ENCODE peak calls at places on chromosomes 13 and 19, in seven cellular contexts. B, I, N, W, Z, V and G are unnamed samples. For H3K4me1, the result is how much of the 10 kb centered on the place peaks cover.

GRCh38 chr19:3343619-3344502 is 22.5 kb upstream of the NFIC start:
- DNase-seq in B (peak), I (peak), N (peak), W (no peak), Z (peak), V (peak), G (peak)

GRCh38 chr19:17337675-17338439 is 504 bp downstream of the GTPBP3 start:
- DNase-seq in B (no peak), I (no peak), N (no peak), W (no peak), Z (no peak), V (no peak), G (no peak)

GRCh38 chr19:53792721-53793433 is 31.2 kb downstream of the NLRP12 start:
- DNase-seq in B (peak), I (peak), N (peak), W (peak), Z (peak), V (peak), G (peak)

GRCh38 chr19:16902545-16902944 is 13.7 kb downstream of the F2RL3 start:
- DNase-seq in B (no peak), I (no peak), N (no peak), W (no peak), Z (no peak), V (no peak), G (no peak)

GRCh38 chr13:29482504-29482903 is 113.0 kb downstream of the SLC7A1 start:
- DNase-seq in B (no peak), I (no peak), N (no peak), W (no peak), Z (no peak), V (no peak), G (no peak)

GRCh38 chr19:42494321-42494720 is 34.0 kb downstream of the CEACAM1 start:
- DNase-seq in B (no peak), I (no peak), N (no peak), W (no peak), Z (no peak), V (no peak), G (no peak)

GRCh38 chr13:36673838-36674326 is at the start of gene SERTM1:
- DNase-seq in B (no peak), I (peak), N (peak), W (peak), Z (peak), V (peak), G (no peak)

GRCh38 chr13:31739226-31739625 is at the start of gene RXFP2:
- DNase-seq in B (no peak), I (no peak), N (no peak), W (no peak), Z (no peak), V (no peak), G (no peak)

GRCh38 chr19:45253396-45254027 is 2.4 kb downstream of the MARK4 start:
- DNase-seq in B (no peak), I (no peak), N (no peak), W (no peak), Z (no peak), V (no peak), G (no peak)

GRCh38 chr13:26020536-26021290 is 31.1 kb downstream of the SHISA2 start:
- DNase-seq in B (no peak), I (no peak), N (no peak), W (no peak), Z (no peak), V (no peak), G (no peak)

GRCh38 chr19:31279436-31279765 is 69.8 kb downstream of the TSHZ3 start:
- DNase-seq in B (no peak), I (peak), N (no peak), W (no peak), Z (no peak), V (no peak), G (no peak)

GRCh38 chr19:53991224-53992113 is at the start of gene CACNG6:
- DNase-seq in B (no peak), I (peak), N (no peak), W (peak), Z (no peak), V (peak), G (no peak)

GRCh38 chr13:44007451-44007850 is 127.7 kb downstream of the LACC1 start:
- DNase-seq in B (no peak), I (no peak), N (no peak), W (no peak), Z (peak), V (no peak), G (no peak)

GRCh38 chr19:30022659-30023058 is 80.6 kb downstream of the URI1 start:
- DNase-seq in B (no peak), I (no peak), N (no peak), W (no peak), Z (no peak), V (no peak), G (no peak)

GRCh38 chr13:111215081-111216047 is 100.3 kb downstream of the ARHGEF7 start:
- DNase-seq in B (no peak), I (no peak), N (no peak), W (no peak), Z (peak), V (no peak), G (no peak)

GRCh38 chr19:12453495-12453894 is 12.7 kb upstream of the ZNF443 start:
- DNase-seq in B (no peak), I (no peak), N (no peak), W (no peak), Z (no peak), V (no peak), G (no peak)

GRCh38 chr13:29749401-29750177 is 100.8 kb downstream of the UBL3 start:
- DNase-seq in B (no peak), I (no peak), N (no peak), W (no peak), Z (no peak), V (no peak), G (no peak)

GRCh38 chr19:12497032-12497431 is 12.4 kb upstream of the ZNF709 start:
- DNase-seq in B (no peak), I (no peak), N (no peak), W (no peak), Z (no peak), V (no peak), G (no peak)

GRCh38 chr13:85631801-85632200 is 167.4 kb downstream of the SLITRK6 start:
- DNase-seq in B (no peak), I (no peak), N (no peak), W (no peak), Z (no peak), V (no peak), G (no peak)

GRCh38 chr13:112851107-112852046 is 117.6 kb upstream of the MCF2L start:
- DNase-seq in B (no peak), I (no peak), N (no peak), W (no peak), Z (no peak), V (no peak), G (no peak)

GRCh38 chr19:38411041-38411712 is 8.3 kb downstream of the FAM98C start:
- DNase-seq in B (no peak), I (peak), N (no peak), W (no peak), Z (no peak), V (peak), G (no peak)

GRCh38 chr13:48316826-48317510 is 13.4 kb downstream of the RB1 start:
- DNase-seq in B (no peak), I (peak), N (no peak), W (no peak), Z (no peak), V (no peak), G (no peak)

GRCh38 chr13:101627556-101627943 is 175.1 kb downstream of the ITGBL1 start:
- DNase-seq in B (no peak), I (no peak), N (no peak), W (no peak), Z (no peak), V (peak), G (no peak)

GRCh38 chr13:98632971-98633370 is 56.1 kb upstream of the STK24 start:
- DNase-seq in B (no peak), I (no peak), N (no peak), W (no peak), Z (no peak), V (no peak), G (no peak)

GRCh38 chr19:16850133-16850532 is 20.9 kb downstream of the SIN3B start:
- DNase-seq in B (no peak), I (no peak), N (no peak), W (no peak), Z (no peak), V (no peak), G (no peak)

GRCh38 chr13:45542391-45542790 is 73.1 kb downstream of the ERICH6B start:
- DNase-seq in B (no peak), I (peak), N (no peak), W (no peak), Z (no peak), V (no peak), G (no peak)
- H3K4me1 ChIP-seq in B (under half), I (under half), N (under half), W (under half), Z (under half), V (under half), G (under half)

GRCh38 chr19:35216026-35216832 is 12.3 kb downstream of the FAM187B start:
- DNase-seq in B (no peak), I (no peak), N (no peak), W (no peak), Z (no peak), V (no peak), G (no peak)
- H3K4me1 ChIP-seq in B (under half), I (under half), N (under half), W (under half), Z (under half), V (under half), G (half or more)

GRCh38 chr19:513368-514165 is 6.3 kb downstream of the TPGS1 start:
- DNase-seq in B (no peak), I (no peak), N (no peak), W (no peak), Z (no peak), V (no peak), G (no peak)
- H3K4me1 ChIP-seq in B (under half), I (under half), N (under half), W (under half), Z (under half), V (under half), G (under half)

GRCh38 chr13:41655997-41656396 is 198.6 kb downstream of the RGCC start:
- DNase-seq in B (no peak), I (no peak), N (no peak), W (no peak), Z (no peak), V (no peak), G (no peak)

GRCh38 chr13:41652735-41653361 is 195.5 kb downstream of the RGCC start:
- DNase-seq in B (no peak), I (no peak), N (no peak), W (peak), Z (peak), V (peak), G (peak)

GRCh38 chr13:41658057-41658642 is 200.8 kb downstream of the RGCC start:
- DNase-seq in B (no peak), I (no peak), N (no peak), W (no peak), Z (no peak), V (no peak), G (no peak)

GRCh38 chr13:41651413-41652068 is 194.2 kb downstream of the RGCC start:
- DNase-seq in B (no peak), I (no peak), N (no peak), W (no peak), Z (no peak), V (no peak), G (no peak)

GRCh38 chr13:41654800-41655199 is 197.4 kb downstream of the RGCC start:
- DNase-seq in B (no peak), I (no peak), N (no peak), W (no peak), Z (no peak), V (no peak), G (no peak)
- H3K4me1 ChIP-seq in B (under half), I (under half), N (under half), W (under half), Z (under half), V (under half), G (under half)

GRCh38 chr19:1240925-1241324 is 626 bp upstream of the ATP5F1D start:
- DNase-seq in B (no peak), I (no peak), N (no peak), W (no peak), Z (no peak), V (no peak), G (no peak)
- H3K4me1 ChIP-seq in B (under half), I (under half), N (under half), W (under half), Z (half or more), V (under half), G (half or more)

DNA sequence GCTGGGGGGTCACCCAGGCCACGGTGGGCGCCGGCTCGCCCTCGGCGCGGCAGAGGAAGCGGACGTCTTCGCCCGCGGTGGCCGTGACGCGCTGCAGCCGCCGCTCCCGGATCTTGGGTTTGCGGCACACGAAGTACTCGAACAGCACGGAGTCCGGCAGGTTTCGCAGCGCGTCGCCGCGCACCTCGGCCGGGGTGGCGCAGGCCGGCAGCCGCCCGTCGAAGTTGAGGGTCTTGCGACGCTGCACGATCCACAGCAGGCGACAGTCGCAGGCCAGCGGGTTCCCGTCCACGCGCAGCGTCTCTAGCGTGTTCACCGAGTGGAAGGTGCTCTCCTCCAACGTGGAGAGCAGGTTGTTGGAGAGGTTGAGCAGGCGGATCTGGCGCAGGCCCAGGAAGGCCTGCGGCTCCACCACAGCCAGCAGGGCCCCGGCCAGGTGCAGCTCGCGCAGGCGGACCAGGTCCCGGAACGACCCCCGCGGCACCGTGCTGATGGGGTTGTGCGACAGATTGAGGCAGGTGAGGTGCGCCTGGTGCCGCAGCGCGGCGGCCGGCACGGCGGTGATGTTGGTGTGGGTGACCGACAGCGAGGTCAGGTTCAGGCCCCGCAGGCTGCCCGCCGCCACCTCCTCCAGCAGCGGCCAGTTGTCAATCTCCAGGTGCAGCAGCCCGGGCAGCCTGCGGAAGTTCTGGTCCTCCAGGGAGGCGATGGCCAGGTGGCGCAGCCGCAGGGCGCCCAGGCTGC is 8.6 kb upstream of the PEAK3 start:
- DNase-seq in B (no peak), I (peak), N (no peak), W (no peak), Z (no peak), V (no peak), G (peak)
- H3K4me1 ChIP-seq in B (under half), I (under half), N (under half), W (under half), Z (under half), V (under half), G (under half)